ENCODE peak calls at places on chromosome 16, in nine cellular contexts. L is progenitor cell of endocrine pancreas; T is IMR-90; Q is tibial nerve; K is stimulated activated CD4-positive, alpha-beta T cell treated with anti-CD3 and anti-CD28 coated beads, Interleukin-1b, Interleukin-23, amount 100 ng/mL, for 24 hours; Z is activated T-helper 1 cell treated with Interleukin-2 at 50 U/mL for 16 hours; U is activated CD4-positive, alpha-beta memory T cell treated with anti-CD3 and anti-CD28 coated beads for 36 hours; S is ACHN; H is mucosa of descending colon. B is an unnamed sample.

GRCh38 chr16:54027126-54027922 is 259.3 kb downstream of the IRX3 start:
- DNase-seq in L (no peak), T (peak), Q (no peak), K (no peak), Z (no peak), U (no peak), S (peak), H (no peak), B (no peak)

GRCh38 chr16:56108724-56109123 is 82.6 kb upstream of the GNAO1 start:
- DNase-seq in L (no peak), T (no peak), Q (no peak), K (no peak), Z (no peak), U (no peak), S (no peak), H (no peak), B (no peak)

GRCh38 chr16:46736695-46737094 is 11.4 kb downstream of the MYLK3 start:
- DNase-seq in L (no peak), T (no peak), Q (no peak), K (no peak), Z (no peak), U (no peak), S (no peak), H (no peak), B (no peak)

GRCh38 chr16:65318590-65319267 is 196.9 kb upstream of the CDH11 start:
- DNase-seq in L (no peak), T (no peak), Q (no peak), K (no peak), Z (no peak), U (no peak), S (no peak), H (no peak), B (peak)

GRCh38 chr16:27335349-27336052 is 21.7 kb downstream of the IL4R start:
- DNase-seq in L (no peak), T (peak), Q (no peak), K (no peak), Z (no peak), U (no peak), S (no peak), H (no peak), B (no peak)

GRCh38 chr16:88695218-88695617 is 8.9 kb upstream of the SNAI3 start:
- DNase-seq in L (no peak), T (no peak), Q (no peak), K (no peak), Z (no peak), U (no peak), S (no peak), H (no peak), B (no peak)

GRCh38 chr16:4846503-4846900 is 586 bp downstream of the GLYR1 start:
- DNase-seq in L (peak), T (peak), Q (no peak), K (no peak), Z (no peak), U (peak), S (peak), H (peak), B (no peak)

GRCh38 chr16:72036098-72036497 is 18.2 kb upstream of the HP start:
- DNase-seq in L (no peak), T (no peak), Q (no peak), K (no peak), Z (no peak), U (no peak), S (no peak), H (no peak), B (no peak)

GRCh38 chr16:66065869-66066403 is 300.6 kb upstream of the CDH5 start:
- DNase-seq in L (no peak), T (no peak), Q (no peak), K (no peak), Z (no peak), U (no peak), S (no peak), H (no peak), B (no peak)

GRCh38 chr16:47051031-47051430 is 77.6 kb upstream of the DNAJA2 start:
- DNase-seq in L (no peak), T (no peak), Q (no peak), K (no peak), Z (no peak), U (no peak), S (no peak), H (no peak), B (no peak)

GRCh38 chr16:4938683-4939030 is 1.7 kb upstream of the PPL start:
- DNase-seq in L (no peak), T (peak), Q (no peak), K (no peak), Z (no peak), U (no peak), S (no peak), H (no peak), B (no peak)

GRCh38 chr16:81220369-81220768 is 18.1 kb upstream of the BCO1 start:
- DNase-seq in L (no peak), T (no peak), Q (no peak), K (no peak), Z (no peak), U (no peak), S (no peak), H (no peak), B (no peak)

GRCh38 chr16:53852678-53853077 is 148.7 kb downstream of the FTO start:
- DNase-seq in L (no peak), T (peak), Q (no peak), K (no peak), Z (no peak), U (no peak), S (no peak), H (no peak), B (no peak)

GRCh38 chr16:61362583-61362982 is 673.7 kb downstream of the CDH8 start:
- DNase-seq in L (no peak), T (no peak), Q (no peak), K (no peak), Z (no peak), U (no peak), S (no peak), H (no peak), B (no peak)

GRCh38 chr16:30609002-30609927 is 924 bp downstream of the ZNF689 start:
- DNase-seq in L (peak), T (peak), Q (no peak), K (peak), Z (peak), U (peak), S (peak), H (peak), B (no peak)

GRCh38 chr16:46916980-46917379 is 32.8 kb downstream of the GPT2 start:
- DNase-seq in L (no peak), T (peak), Q (no peak), K (no peak), Z (no peak), U (no peak), S (peak), H (no peak), B (no peak)

GRCh38 chr16:3045758-3046505 is 429 bp upstream of the MMP25 start:
- DNase-seq in L (no peak), T (no peak), Q (no peak), K (no peak), Z (no peak), U (no peak), S (no peak), H (no peak), B (no peak)

GRCh38 chr16:2829501-2830354 is at the start of gene ZG16B:
- DNase-seq in L (no peak), T (no peak), Q (no peak), K (no peak), Z (no peak), U (peak), S (no peak), H (peak), B (no peak)

GRCh38 chr16:75653926-75654325 is 6.4 kb downstream of the TERF2IP start:
- DNase-seq in L (no peak), T (peak), Q (no peak), K (no peak), Z (no peak), U (no peak), S (no peak), H (no peak), B (no peak)

GRCh38 chr16:29922326-29922725 is 3.7 kb downstream of the KCTD13 start:
- DNase-seq in L (no peak), T (no peak), Q (no peak), K (no peak), Z (no peak), U (no peak), S (no peak), H (no peak), B (no peak)

GRCh38 chr16:69243479-69243878 is 56.5 kb downstream of the SNTB2 start:
- DNase-seq in L (no peak), T (peak), Q (no peak), K (no peak), Z (no peak), U (no peak), S (no peak), H (no peak), B (no peak)

GRCh38 chr16:87844374-87844733 is 25.0 kb downstream of the SLC7A5 start:
- DNase-seq in L (no peak), T (peak), Q (no peak), K (no peak), Z (no peak), U (no peak), S (no peak), H (no peak), B (no peak)

GRCh38 chr16:981695-982151 is at the start of gene SOX8:
- DNase-seq in L (no peak), T (no peak), Q (no peak), K (no peak), Z (no peak), U (no peak), S (no peak), H (no peak), B (no peak)

GRCh38 chr16:82750078-82750477 is 123.3 kb downstream of the CDH13 start:
- DNase-seq in L (no peak), T (peak), Q (no peak), K (no peak), Z (no peak), U (no peak), S (no peak), H (no peak), B (no peak)

GRCh38 chr16:87457724-87458423 is 35.0 kb downstream of the ZCCHC14 start:
- DNase-seq in L (no peak), T (peak), Q (no peak), K (no peak), Z (no peak), U (peak), S (peak), H (no peak), B (no peak)